ENCODE peak calls at places on chromosomes 6 and 20, in ten cellular contexts. One of them, this sample, is unnamed.

GRCh38 chr6:109048176-109048575 is 46.5 kb downstream of the SESN1 start:
- DNase-seq in activated CD4-positive, alpha-beta T cell treated with anti-CD3 and anti-CD28 coated beads for 48 hours: no peak
- DNase-seq in left colon: no peak
- DNase-seq in retina: no peak
- DNase-seq in CD8-positive, alpha-beta memory T cell: no peak
- DNase-seq in GM23248: no peak
- DNase-seq in AG08395: no peak
- DNase-seq in stimulated activated CD4-positive, alpha-beta T cell treated with anti-CD3 and anti-CD28 coated beads, TNF-alpha, amount 100 ng/mL, for 4 hours: no peak
- DNase-seq in NB4: no peak
- DNase-seq in activated T-cell treated with anti-CD3 and anti-CD28 coated beads, Interleukin-2, amount 50 U/mL, for 4 hours: no peak
- DNase-seq in this sample: no peak

GRCh38 chr20:46905364-46906125 is 10.9 kb downstream of the EYA2 start:
- DNase-seq in retina: no peak
- DNase-seq in activated CD4-positive, alpha-beta T cell treated with anti-CD3 and anti-CD28 coated beads for 48 hours: no peak
- DNase-seq in NB4: no peak
- DNase-seq in activated T-cell treated with anti-CD3 and anti-CD28 coated beads, Interleukin-2, amount 50 U/mL, for 4 hours: no peak
- DNase-seq in stimulated activated CD4-positive, alpha-beta T cell treated with anti-CD3 and anti-CD28 coated beads, TNF-alpha, amount 100 ng/mL, for 4 hours: no peak
- DNase-seq in left colon: no peak
- DNase-seq in CD8-positive, alpha-beta memory T cell: no peak
- DNase-seq in AG08395: peak
- DNase-seq in GM23248: peak
- DNase-seq in this sample: no peak

GRCh38 chr20:44182135-44182765 is 4.7 kb downstream of the JPH2 start:
- DNase-seq in retina: no peak
- DNase-seq in left colon: no peak
- DNase-seq in activated T-cell treated with anti-CD3 and anti-CD28 coated beads, Interleukin-2, amount 50 U/mL, for 4 hours: no peak
- DNase-seq in stimulated activated CD4-positive, alpha-beta T cell treated with anti-CD3 and anti-CD28 coated beads, TNF-alpha, amount 100 ng/mL, for 4 hours: no peak
- DNase-seq in NB4: no peak
- DNase-seq in activated CD4-positive, alpha-beta T cell treated with anti-CD3 and anti-CD28 coated beads for 48 hours: no peak
- DNase-seq in CD8-positive, alpha-beta memory T cell: no peak
- DNase-seq in GM23248: no peak
- DNase-seq in AG08395: no peak
- DNase-seq in this sample: no peak

GRCh38 chr20:2446845-2447244 is 23.7 kb downstream of the SNRPB start:
- DNase-seq in activated CD4-positive, alpha-beta T cell treated with anti-CD3 and anti-CD28 coated beads for 48 hours: no peak
- DNase-seq in stimulated activated CD4-positive, alpha-beta T cell treated with anti-CD3 and anti-CD28 coated beads, TNF-alpha, amount 100 ng/mL, for 4 hours: no peak
- DNase-seq in GM23248: no peak
- DNase-seq in left colon: no peak
- DNase-seq in NB4: no peak
- DNase-seq in retina: no peak
- DNase-seq in CD8-positive, alpha-beta memory T cell: no peak
- DNase-seq in activated T-cell treated with anti-CD3 and anti-CD28 coated beads, Interleukin-2, amount 50 U/mL, for 4 hours: no peak
- DNase-seq in AG08395: no peak
- DNase-seq in this sample: no peak

GRCh38 chr6:30073489-30074240 is 1.9 kb downstream of the RNF39 start:
- DNase-seq in activated T-cell treated with anti-CD3 and anti-CD28 coated beads, Interleukin-2, amount 50 U/mL, for 4 hours: no peak
- DNase-seq in left colon: no peak
- DNase-seq in CD8-positive, alpha-beta memory T cell: no peak
- DNase-seq in retina: no peak
- DNase-seq in AG08395: no peak
- DNase-seq in NB4: no peak
- DNase-seq in activated CD4-positive, alpha-beta T cell treated with anti-CD3 and anti-CD28 coated beads for 48 hours: no peak
- DNase-seq in stimulated activated CD4-positive, alpha-beta T cell treated with anti-CD3 and anti-CD28 coated beads, TNF-alpha, amount 100 ng/mL, for 4 hours: no peak
- DNase-seq in GM23248: no peak
- DNase-seq in this sample: peak

GRCh38 chr20:6635034-6635736 is 132.3 kb upstream of the BMP2 start:
- DNase-seq in GM23248: no peak
- DNase-seq in activated T-cell treated with anti-CD3 and anti-CD28 coated beads, Interleukin-2, amount 50 U/mL, for 4 hours: no peak
- DNase-seq in activated CD4-positive, alpha-beta T cell treated with anti-CD3 and anti-CD28 coated beads for 48 hours: no peak
- DNase-seq in left colon: no peak
- DNase-seq in NB4: no peak
- DNase-seq in AG08395: no peak
- DNase-seq in CD8-positive, alpha-beta memory T cell: no peak
- DNase-seq in stimulated activated CD4-positive, alpha-beta T cell treated with anti-CD3 and anti-CD28 coated beads, TNF-alpha, amount 100 ng/mL, for 4 hours: no peak
- DNase-seq in retina: no peak
- DNase-seq in this sample: no peak

GRCh38 chr6:21078497-21078896 is 515.1 kb upstream of the SOX4 start:
- DNase-seq in left colon: no peak
- DNase-seq in stimulated activated CD4-positive, alpha-beta T cell treated with anti-CD3 and anti-CD28 coated beads, TNF-alpha, amount 100 ng/mL, for 4 hours: no peak
- DNase-seq in NB4: no peak
- DNase-seq in activated CD4-positive, alpha-beta T cell treated with anti-CD3 and anti-CD28 coated beads for 48 hours: no peak
- DNase-seq in CD8-positive, alpha-beta memory T cell: no peak
- DNase-seq in retina: no peak
- DNase-seq in activated T-cell treated with anti-CD3 and anti-CD28 coated beads, Interleukin-2, amount 50 U/mL, for 4 hours: no peak
- DNase-seq in GM23248: no peak
- DNase-seq in AG08395: no peak
- DNase-seq in this sample: no peak

GRCh38 chr20:10649817-10650200 is 24.0 kb downstream of the JAG1 start:
- DNase-seq in activated T-cell treated with anti-CD3 and anti-CD28 coated beads, Interleukin-2, amount 50 U/mL, for 4 hours: no peak
- DNase-seq in CD8-positive, alpha-beta memory T cell: no peak
- DNase-seq in stimulated activated CD4-positive, alpha-beta T cell treated with anti-CD3 and anti-CD28 coated beads, TNF-alpha, amount 100 ng/mL, for 4 hours: no peak
- DNase-seq in NB4: no peak
- DNase-seq in activated CD4-positive, alpha-beta T cell treated with anti-CD3 and anti-CD28 coated beads for 48 hours: no peak
- DNase-seq in GM23248: no peak
- DNase-seq in retina: no peak
- DNase-seq in AG08395: peak
- DNase-seq in left colon: no peak
- DNase-seq in this sample: no peak

GRCh38 chr20:23622839-23623343 is 14.9 kb downstream of the CST3 start:
- DNase-seq in left colon: peak
- DNase-seq in NB4: peak
- DNase-seq in activated CD4-positive, alpha-beta T cell treated with anti-CD3 and anti-CD28 coated beads for 48 hours: no peak
- DNase-seq in AG08395: peak
- DNase-seq in activated T-cell treated with anti-CD3 and anti-CD28 coated beads, Interleukin-2, amount 50 U/mL, for 4 hours: no peak
- DNase-seq in stimulated activated CD4-positive, alpha-beta T cell treated with anti-CD3 and anti-CD28 coated beads, TNF-alpha, amount 100 ng/mL, for 4 hours: no peak
- DNase-seq in GM23248: peak
- DNase-seq in CD8-positive, alpha-beta memory T cell: no peak
- DNase-seq in retina: no peak
- DNase-seq in this sample: no peak

GRCh38 chr6:100023798-100024197 is 29.8 kb upstream of the MCHR2 start:
- DNase-seq in activated CD4-positive, alpha-beta T cell treated with anti-CD3 and anti-CD28 coated beads for 48 hours: no peak
- DNase-seq in retina: no peak
- DNase-seq in GM23248: no peak
- DNase-seq in left colon: no peak
- DNase-seq in AG08395: no peak
- DNase-seq in stimulated activated CD4-positive, alpha-beta T cell treated with anti-CD3 and anti-CD28 coated beads, TNF-alpha, amount 100 ng/mL, for 4 hours: no peak
- DNase-seq in activated T-cell treated with anti-CD3 and anti-CD28 coated beads, Interleukin-2, amount 50 U/mL, for 4 hours: no peak
- DNase-seq in NB4: no peak
- DNase-seq in CD8-positive, alpha-beta memory T cell: no peak
- DNase-seq in this sample: no peak

GRCh38 chr20:50467618-50468373 is 42.4 kb upstream of the PTPN1 start:
- DNase-seq in activated T-cell treated with anti-CD3 and anti-CD28 coated beads, Interleukin-2, amount 50 U/mL, for 4 hours: no peak
- DNase-seq in GM23248: peak
- DNase-seq in left colon: no peak
- DNase-seq in AG08395: peak
- DNase-seq in NB4: peak
- DNase-seq in retina: peak
- DNase-seq in CD8-positive, alpha-beta memory T cell: no peak
- DNase-seq in stimulated activated CD4-positive, alpha-beta T cell treated with anti-CD3 and anti-CD28 coated beads, TNF-alpha, amount 100 ng/mL, for 4 hours: no peak
- DNase-seq in activated CD4-positive, alpha-beta T cell treated with anti-CD3 and anti-CD28 coated beads for 48 hours: peak
- DNase-seq in this sample: no peak

GRCh38 chr6:36350082-36350481 is 13.4 kb upstream of the BNIP5 start:
- DNase-seq in GM23248: no peak
- DNase-seq in left colon: no peak
- DNase-seq in activated T-cell treated with anti-CD3 and anti-CD28 coated beads, Interleukin-2, amount 50 U/mL, for 4 hours: no peak
- DNase-seq in activated CD4-positive, alpha-beta T cell treated with anti-CD3 and anti-CD28 coated beads for 48 hours: no peak
- DNase-seq in retina: no peak
- DNase-seq in stimulated activated CD4-positive, alpha-beta T cell treated with anti-CD3 and anti-CD28 coated beads, TNF-alpha, amount 100 ng/mL, for 4 hours: no peak
- DNase-seq in NB4: no peak
- DNase-seq in AG08395: no peak
- DNase-seq in CD8-positive, alpha-beta memory T cell: no peak
- DNase-seq in this sample: no peak

GRCh38 chr6:8085053-8085511 is 17.3 kb downstream of the EEF1E1 start:
- DNase-seq in GM23248: peak
- DNase-seq in activated T-cell treated with anti-CD3 and anti-CD28 coated beads, Interleukin-2, amount 50 U/mL, for 4 hours: no peak
- DNase-seq in retina: no peak
- DNase-seq in stimulated activated CD4-positive, alpha-beta T cell treated with anti-CD3 and anti-CD28 coated beads, TNF-alpha, amount 100 ng/mL, for 4 hours: no peak
- DNase-seq in CD8-positive, alpha-beta memory T cell: no peak
- DNase-seq in AG08395: no peak
- DNase-seq in left colon: no peak
- DNase-seq in NB4: peak
- DNase-seq in activated CD4-positive, alpha-beta T cell treated with anti-CD3 and anti-CD28 coated beads for 48 hours: no peak
- DNase-seq in this sample: no peak

GRCh38 chr6:43076093-43076927 is at the start of gene PTK7:
- DNase-seq in GM23248: peak
- DNase-seq in activated T-cell treated with anti-CD3 and anti-CD28 coated beads, Interleukin-2, amount 50 U/mL, for 4 hours: peak
- DNase-seq in stimulated activated CD4-positive, alpha-beta T cell treated with anti-CD3 and anti-CD28 coated beads, TNF-alpha, amount 100 ng/mL, for 4 hours: no peak
- DNase-seq in activated CD4-positive, alpha-beta T cell treated with anti-CD3 and anti-CD28 coated beads for 48 hours: peak
- DNase-seq in AG08395: peak
- DNase-seq in retina: peak
- DNase-seq in left colon: no peak
- DNase-seq in NB4: peak
- DNase-seq in CD8-positive, alpha-beta memory T cell: no peak
- DNase-seq in this sample: peak

GRCh38 chr6:125357515-125358256 is 55.9 kb upstream of the HDDC2 start:
- DNase-seq in CD8-positive, alpha-beta memory T cell: peak
- DNase-seq in stimulated activated CD4-positive, alpha-beta T cell treated with anti-CD3 and anti-CD28 coated beads, TNF-alpha, amount 100 ng/mL, for 4 hours: no peak
- DNase-seq in retina: no peak
- DNase-seq in AG08395: no peak
- DNase-seq in activated CD4-positive, alpha-beta T cell treated with anti-CD3 and anti-CD28 coated beads for 48 hours: no peak
- DNase-seq in NB4: no peak
- DNase-seq in GM23248: no peak
- DNase-seq in activated T-cell treated with anti-CD3 and anti-CD28 coated beads, Interleukin-2, amount 50 U/mL, for 4 hours: no peak
- DNase-seq in left colon: peak
- DNase-seq in this sample: no peak

GRCh38 chr6:158290659-158291058 is 21.6 kb upstream of the TULP4 start:
- DNase-seq in CD8-positive, alpha-beta memory T cell: peak
- DNase-seq in AG08395: no peak
- DNase-seq in left colon: peak
- DNase-seq in NB4: no peak
- DNase-seq in activated CD4-positive, alpha-beta T cell treated with anti-CD3 and anti-CD28 coated beads for 48 hours: peak
- DNase-seq in GM23248: no peak
- DNase-seq in stimulated activated CD4-positive, alpha-beta T cell treated with anti-CD3 and anti-CD28 coated beads, TNF-alpha, amount 100 ng/mL, for 4 hours: peak
- DNase-seq in activated T-cell treated with anti-CD3 and anti-CD28 coated beads, Interleukin-2, amount 50 U/mL, for 4 hours: peak
- DNase-seq in retina: no peak
- DNase-seq in this sample: no peak

GRCh38 chr6:144897441-144897921 is 612.3 kb downstream of the UTRN start:
- DNase-seq in stimulated activated CD4-positive, alpha-beta T cell treated with anti-CD3 and anti-CD28 coated beads, TNF-alpha, amount 100 ng/mL, for 4 hours: no peak
- DNase-seq in activated T-cell treated with anti-CD3 and anti-CD28 coated beads, Interleukin-2, amount 50 U/mL, for 4 hours: no peak
- DNase-seq in GM23248: peak
- DNase-seq in AG08395: peak
- DNase-seq in NB4: no peak
- DNase-seq in CD8-positive, alpha-beta memory T cell: no peak
- DNase-seq in left colon: no peak
- DNase-seq in activated CD4-positive, alpha-beta T cell treated with anti-CD3 and anti-CD28 coated beads for 48 hours: no peak
- DNase-seq in retina: no peak
- DNase-seq in this sample: no peak

GRCh38 chr6:150491131-150491795 is 108.4 kb upstream of the PLEKHG1 start:
- DNase-seq in left colon: no peak
- DNase-seq in activated CD4-positive, alpha-beta T cell treated with anti-CD3 and anti-CD28 coated beads for 48 hours: no peak
- DNase-seq in AG08395: peak
- DNase-seq in retina: no peak
- DNase-seq in NB4: no peak
- DNase-seq in stimulated activated CD4-positive, alpha-beta T cell treated with anti-CD3 and anti-CD28 coated beads, TNF-alpha, amount 100 ng/mL, for 4 hours: no peak
- DNase-seq in CD8-positive, alpha-beta memory T cell: no peak
- DNase-seq in GM23248: peak
- DNase-seq in activated T-cell treated with anti-CD3 and anti-CD28 coated beads, Interleukin-2, amount 50 U/mL, for 4 hours: no peak
- DNase-seq in this sample: no peak

GRCh38 chr6:43013020-43013842 is 515 bp downstream of the MEA1 start:
- DNase-seq in stimulated activated CD4-positive, alpha-beta T cell treated with anti-CD3 and anti-CD28 coated beads, TNF-alpha, amount 100 ng/mL, for 4 hours: no peak
- DNase-seq in NB4: no peak
- DNase-seq in AG08395: peak
- DNase-seq in CD8-positive, alpha-beta memory T cell: no peak
- DNase-seq in activated CD4-positive, alpha-beta T cell treated with anti-CD3 and anti-CD28 coated beads for 48 hours: no peak
- DNase-seq in left colon: no peak
- DNase-seq in retina: no peak
- DNase-seq in activated T-cell treated with anti-CD3 and anti-CD28 coated beads, Interleukin-2, amount 50 U/mL, for 4 hours: no peak
- DNase-seq in GM23248: peak
- DNase-seq in this sample: no peak

GRCh38 chr6:36839819-36840379 is 655 bp upstream of the CPNE5 start:
- DNase-seq in activated CD4-positive, alpha-beta T cell treated with anti-CD3 and anti-CD28 coated beads for 48 hours: peak
- DNase-seq in activated T-cell treated with anti-CD3 and anti-CD28 coated beads, Interleukin-2, amount 50 U/mL, for 4 hours: peak
- DNase-seq in left colon: no peak
- DNase-seq in AG08395: peak
- DNase-seq in NB4: peak
- DNase-seq in retina: peak
- DNase-seq in stimulated activated CD4-positive, alpha-beta T cell treated with anti-CD3 and anti-CD28 coated beads, TNF-alpha, amount 100 ng/mL, for 4 hours: peak
- DNase-seq in GM23248: peak
- DNase-seq in CD8-positive, alpha-beta memory T cell: peak
- DNase-seq in this sample: no peak

GRCh38 chr20:36501367-36502006 is 39.8 kb upstream of the MYL9 start:
- DNase-seq in retina: no peak
- DNase-seq in AG08395: no peak
- DNase-seq in activated T-cell treated with anti-CD3 and anti-CD28 coated beads, Interleukin-2, amount 50 U/mL, for 4 hours: no peak
- DNase-seq in left colon: no peak
- DNase-seq in NB4: no peak
- DNase-seq in stimulated activated CD4-positive, alpha-beta T cell treated with anti-CD3 and anti-CD28 coated beads, TNF-alpha, amount 100 ng/mL, for 4 hours: no peak
- DNase-seq in CD8-positive, alpha-beta memory T cell: no peak
- DNase-seq in GM23248: no peak
- DNase-seq in activated CD4-positive, alpha-beta T cell treated with anti-CD3 and anti-CD28 coated beads for 48 hours: peak
- DNase-seq in this sample: no peak

GRCh38 chr6:116847234-116847633 is 18.4 kb upstream of the GPRC6A start:
- DNase-seq in GM23248: peak
- DNase-seq in CD8-positive, alpha-beta memory T cell: no peak
- DNase-seq in AG08395: peak
- DNase-seq in left colon: no peak
- DNase-seq in activated CD4-positive, alpha-beta T cell treated with anti-CD3 and anti-CD28 coated beads for 48 hours: no peak
- DNase-seq in NB4: peak
- DNase-seq in activated T-cell treated with anti-CD3 and anti-CD28 coated beads, Interleukin-2, amount 50 U/mL, for 4 hours: no peak
- DNase-seq in retina: no peak
- DNase-seq in stimulated activated CD4-positive, alpha-beta T cell treated with anti-CD3 and anti-CD28 coated beads, TNF-alpha, amount 100 ng/mL, for 4 hours: no peak
- DNase-seq in this sample: no peak

GRCh38 chr6:3874069-3874468 is 24.9 kb downstream of the FAM50B start:
- DNase-seq in NB4: no peak
- DNase-seq in activated CD4-positive, alpha-beta T cell treated with anti-CD3 and anti-CD28 coated beads for 48 hours: no peak
- DNase-seq in retina: no peak
- DNase-seq in activated T-cell treated with anti-CD3 and anti-CD28 coated beads, Interleukin-2, amount 50 U/mL, for 4 hours: no peak
- DNase-seq in CD8-positive, alpha-beta memory T cell: no peak
- DNase-seq in left colon: no peak
- DNase-seq in stimulated activated CD4-positive, alpha-beta T cell treated with anti-CD3 and anti-CD28 coated beads, TNF-alpha, amount 100 ng/mL, for 4 hours: no peak
- DNase-seq in AG08395: no peak
- DNase-seq in GM23248: no peak
- DNase-seq in this sample: no peak

GRCh38 chr6:169252805-169253189 is 849 bp downstream of the THBS2 start:
- DNase-seq in stimulated activated CD4-positive, alpha-beta T cell treated with anti-CD3 and anti-CD28 coated beads, TNF-alpha, amount 100 ng/mL, for 4 hours: no peak
- DNase-seq in activated CD4-positive, alpha-beta T cell treated with anti-CD3 and anti-CD28 coated beads for 48 hours: no peak
- DNase-seq in AG08395: no peak
- DNase-seq in retina: peak
- DNase-seq in CD8-positive, alpha-beta memory T cell: no peak
- DNase-seq in NB4: no peak
- DNase-seq in GM23248: peak
- DNase-seq in activated T-cell treated with anti-CD3 and anti-CD28 coated beads, Interleukin-2, amount 50 U/mL, for 4 hours: no peak
- DNase-seq in left colon: no peak
- DNase-seq in this sample: no peak

GRCh38 chr20:9978395-9979004 is 56.3 kb upstream of the ANKEF1 start:
- DNase-seq in NB4: peak
- DNase-seq in retina: peak
- DNase-seq in AG08395: peak
- DNase-seq in left colon: no peak
- DNase-seq in activated CD4-positive, alpha-beta T cell treated with anti-CD3 and anti-CD28 coated beads for 48 hours: peak
- DNase-seq in stimulated activated CD4-positive, alpha-beta T cell treated with anti-CD3 and anti-CD28 coated beads, TNF-alpha, amount 100 ng/mL, for 4 hours: peak
- DNase-seq in activated T-cell treated with anti-CD3 and anti-CD28 coated beads, Interleukin-2, amount 50 U/mL, for 4 hours: peak
- DNase-seq in GM23248: peak
- DNase-seq in CD8-positive, alpha-beta memory T cell: peak
- DNase-seq in this sample: peak

GRCh38 chr6:24659547-24659946 is 7.2 kb downstream of the TDP2 start:
- DNase-seq in NB4: no peak
- DNase-seq in retina: no peak
- DNase-seq in left colon: no peak
- DNase-seq in GM23248: peak
- DNase-seq in CD8-positive, alpha-beta memory T cell: no peak
- DNase-seq in AG08395: no peak
- DNase-seq in activated CD4-positive, alpha-beta T cell treated with anti-CD3 and anti-CD28 coated beads for 48 hours: no peak
- DNase-seq in stimulated activated CD4-positive, alpha-beta T cell treated with anti-CD3 and anti-CD28 coated beads, TNF-alpha, amount 100 ng/mL, for 4 hours: no peak
- DNase-seq in activated T-cell treated with anti-CD3 and anti-CD28 coated beads, Interleukin-2, amount 50 U/mL, for 4 hours: no peak
- DNase-seq in this sample: no peak

GRCh38 chr6:82129814-82130213 is 117.7 kb downstream of the IBTK start:
- DNase-seq in left colon: no peak
- DNase-seq in GM23248: no peak
- DNase-seq in activated T-cell treated with anti-CD3 and anti-CD28 coated beads, Interleukin-2, amount 50 U/mL, for 4 hours: no peak
- DNase-seq in AG08395: no peak
- DNase-seq in NB4: no peak
- DNase-seq in activated CD4-positive, alpha-beta T cell treated with anti-CD3 and anti-CD28 coated beads for 48 hours: no peak
- DNase-seq in stimulated activated CD4-positive, alpha-beta T cell treated with anti-CD3 and anti-CD28 coated beads, TNF-alpha, amount 100 ng/mL, for 4 hours: no peak
- DNase-seq in CD8-positive, alpha-beta memory T cell: no peak
- DNase-seq in retina: no peak
- DNase-seq in this sample: no peak

GRCh38 chr6:110951986-110952794 is 6.3 kb upstream of the GTF3C6 start:
- DNase-seq in AG08395: no peak
- DNase-seq in CD8-positive, alpha-beta memory T cell: no peak
- DNase-seq in GM23248: peak
- DNase-seq in activated CD4-positive, alpha-beta T cell treated with anti-CD3 and anti-CD28 coated beads for 48 hours: no peak
- DNase-seq in NB4: no peak
- DNase-seq in activated T-cell treated with anti-CD3 and anti-CD28 coated beads, Interleukin-2, amount 50 U/mL, for 4 hours: no peak
- DNase-seq in stimulated activated CD4-positive, alpha-beta T cell treated with anti-CD3 and anti-CD28 coated beads, TNF-alpha, amount 100 ng/mL, for 4 hours: no peak
- DNase-seq in retina: no peak
- DNase-seq in left colon: no peak
- DNase-seq in this sample: peak

This sample was measured in prostate gland.